ENCODE peak calls at places on chromosomes 12 and 14, in four cellular contexts. T is Peyer's patch, A is body of pancreas, B is transverse colon. Q is an unnamed sample.

GRCh38 chr12:71046215-71046614 is 111.6 kb downstream of the TSPAN8 start:
- DNase-seq in T (no peak), A (no peak), B (no peak), Q (no peak)

GRCh38 chr14:67571275-67571990 is 28.6 kb downstream of the PIGH start:
- DNase-seq in T (peak), A (peak), B (peak), Q (peak)

GRCh38 chr12:28967426-28967825 is 181.7 kb upstream of the FAR2 start:
- DNase-seq in T (no peak), A (no peak), B (no peak), Q (no peak)

GRCh38 chr12:117527480-117527857 is 166.0 kb upstream of the NOS1 start:
- DNase-seq in T (no peak), A (no peak), B (no peak), Q (no peak)

GRCh38 chr12:6341439-6342139 is at the start of gene TNFRSF1A:
- DNase-seq in T (peak), A (peak), B (peak), Q (peak)

GRCh38 chr14:65302571-65303184 is 109.9 kb upstream of the FUT8 start:
- DNase-seq in T (no peak), A (peak), B (peak), Q (no peak)

GRCh38 chr14:60622920-60623263 is 26.4 kb downstream of the SIX1 start:
- DNase-seq in T (no peak), A (no peak), B (no peak), Q (no peak)

GRCh38 chr14:96038558-96038919 is 623 bp upstream of the C14orf132 start:
- DNase-seq in T (no peak), A (no peak), B (no peak), Q (no peak)

GRCh38 chr12:39606712-39607423 is 12.7 kb downstream of the ABCD2 start:
- DNase-seq in T (no peak), A (no peak), B (no peak), Q (no peak)

GRCh38 chr12:22800332-22800731 is 175.4 kb downstream of the ETNK1 start:
- DNase-seq in T (no peak), A (no peak), B (no peak), Q (no peak)

GRCh38 chr12:58847876-58848600 is 72.3 kb downstream of the LRIG3 start:
- DNase-seq in T (no peak), A (no peak), B (no peak), Q (no peak)

GRCh38 chr14:61444215-61444768 is 122.9 kb downstream of the PRKCH start:
- DNase-seq in T (peak), A (no peak), B (peak), Q (peak)

GRCh38 chr12:52524241-52524897 is 4.2 kb upstream of the KRT5 start:
- DNase-seq in T (no peak), A (no peak), B (no peak), Q (no peak)

GRCh38 chr14:73755434-73756014 is 41.3 kb upstream of the PNMA1 start:
- DNase-seq in T (peak), A (no peak), B (peak), Q (peak)

GRCh38 chr12:121794532-121795028 is 1.1 kb upstream of the RHOF start:
- DNase-seq in T (peak), A (peak), B (peak), Q (no peak)

GRCh38 chr12:16756833-16757552 is 151.0 kb upstream of the LMO3 start:
- DNase-seq in T (no peak), A (no peak), B (no peak), Q (no peak)

GRCh38 chr12:126907900-126908764 is 1358.8 kb upstream of the TMEM132C start:
- DNase-seq in T (no peak), A (no peak), B (no peak), Q (peak)

GRCh38 chr14:48826058-48826457 is 760.1 kb downstream of the RPS29 start:
- DNase-seq in T (no peak), A (no peak), B (no peak), Q (no peak)

GRCh38 chr14:92487513-92488133 is 26.0 kb upstream of the RIN3 start:
- DNase-seq in T (no peak), A (no peak), B (no peak), Q (no peak)

GRCh38 chr12:77033658-77034164 is 31.7 kb downstream of the E2F7 start:
- DNase-seq in T (no peak), A (no peak), B (no peak), Q (no peak)

GRCh38 chr14:65179918-65180724 is 77.8 kb upstream of the MAX start:
- DNase-seq in T (peak), A (peak), B (peak), Q (no peak)

GRCh38 chr12:109544955-109545531 is 28.3 kb downstream of the MMAB start:
- DNase-seq in T (no peak), A (no peak), B (no peak), Q (no peak)

GRCh38 chr14:85195872-85196477 is 334.0 kb upstream of the FLRT2 start:
- DNase-seq in T (no peak), A (peak), B (no peak), Q (peak)

GRCh38 chr14:55302367-55302766 is 31.1 kb downstream of the FBXO34 start:
- DNase-seq in T (no peak), A (no peak), B (no peak), Q (no peak)

GRCh38 chr12:49548822-49549648 is 10.2 kb downstream of the KCNH3 start:
- DNase-seq in T (no peak), A (no peak), B (peak), Q (peak)

GRCh38 chr12:52655720-52656124 is 3.7 kb upstream of the KRT2 start:
- DNase-seq in T (no peak), A (peak), B (no peak), Q (no peak)

GRCh38 chr12:98418357-98419075 is 96.9 kb upstream of the TMPO start:
- DNase-seq in T (peak), A (peak), B (peak), Q (peak)
- TF ChIP-seq POLR2A in T (no peak), A (no peak), B (no peak), Q (no peak)

GRCh38 chr14:99359906-99360305 is 87.9 kb upstream of the BCL11B start:
- DNase-seq in T (no peak), A (no peak), B (no peak), Q (no peak)

GRCh38 chr14:99363051-99363450 is 91.1 kb upstream of the BCL11B start:
- DNase-seq in T (no peak), A (no peak), B (no peak), Q (no peak)

GRCh38 chr14:99361596-99362220 is 89.7 kb upstream of the BCL11B start:
- DNase-seq in T (no peak), A (no peak), B (no peak), Q (no peak)

GRCh38 chr14:99363616-99364290 is 91.8 kb upstream of the BCL11B start:
- DNase-seq in T (no peak), A (no peak), B (no peak), Q (no peak)

DNA sequence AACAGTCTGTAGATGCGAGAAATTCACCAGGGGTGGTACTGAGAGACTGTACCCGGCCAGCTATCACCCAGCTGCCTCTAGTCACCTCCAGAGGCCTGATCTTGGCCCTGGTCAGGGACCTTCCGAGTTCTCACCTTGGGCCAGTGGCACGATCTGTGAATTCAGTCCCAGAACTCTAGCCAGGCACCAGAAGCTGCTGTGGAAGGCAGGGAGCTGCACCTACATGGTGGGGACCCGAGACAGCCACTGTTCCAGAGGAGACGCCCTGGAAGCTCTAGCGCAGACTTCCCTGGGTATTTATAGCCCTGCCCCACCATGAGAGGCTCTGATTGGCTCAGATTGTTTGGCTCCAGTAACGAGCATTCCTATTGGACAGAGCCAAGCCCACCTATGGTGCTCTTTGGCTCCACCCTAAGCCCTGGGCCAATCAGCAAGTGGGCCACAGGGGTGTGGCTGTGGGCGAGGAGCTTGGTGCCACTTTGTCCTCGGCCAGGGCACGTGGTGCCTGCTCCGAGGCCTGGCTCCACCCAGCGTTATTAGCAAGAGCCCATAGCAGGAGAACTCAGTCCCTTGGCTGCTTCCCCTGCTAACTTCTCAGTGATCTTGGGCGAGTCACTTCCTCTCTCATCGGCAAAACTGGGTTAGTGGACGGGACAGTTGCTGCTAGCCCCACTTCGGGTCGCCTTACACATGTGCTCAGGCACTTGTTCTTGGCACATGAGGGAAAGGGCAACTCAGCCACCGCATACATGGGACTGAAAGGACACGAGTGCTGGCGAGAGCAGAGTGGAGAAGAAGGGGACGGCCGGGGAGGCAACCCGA is 89.0 kb upstream of the BCL11B start:
- DNase-seq in T (no peak), A (no peak), B (no peak), Q (peak)
- TF ChIP-seq POLR2A in T (no peak), A (no peak), B (no peak), Q (no peak)

DNA sequence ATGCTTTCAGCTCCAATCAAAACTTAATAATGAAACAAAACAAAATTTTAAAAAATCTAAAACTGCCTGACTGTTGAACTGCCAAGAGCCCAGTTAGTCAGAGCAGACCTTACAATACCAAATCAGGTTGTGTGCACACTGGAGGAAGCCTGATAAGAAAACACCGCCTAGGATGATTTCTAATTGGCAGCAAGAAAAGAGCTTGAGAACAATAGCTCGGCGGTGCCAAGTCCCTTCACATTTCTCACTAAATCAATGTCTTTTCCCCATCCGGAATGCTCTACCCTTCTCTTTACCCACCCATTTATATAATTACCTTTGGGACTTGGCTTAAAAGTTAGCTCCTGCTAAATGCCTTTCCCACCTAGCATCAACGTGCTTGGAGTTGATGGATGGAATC is 256.7 kb downstream of the C12orf75 start:
- DNase-seq in T (no peak), A (no peak), B (no peak), Q (no peak)
- TF ChIP-seq POLR2A in T (no peak), A (no peak), B (no peak), Q (no peak)

GRCh38 chr12:115472852-115473251 is 788.9 kb upstream of the TBX3 start:
- DNase-seq in T (peak), A (no peak), B (no peak), Q (no peak)
- TF ChIP-seq POLR2A in T (no peak), A (no peak), B (no peak), Q (no peak)

GRCh38 chr14:103337794-103338193 is 3.8 kb downstream of the EIF5 start:
- DNase-seq in T (no peak), A (no peak), B (no peak), Q (no peak)
- TF ChIP-seq POLR2A in T (no peak), A (no peak), B (no peak), Q (no peak)

GRCh38 chr12:43896496-43896895 is 60.6 kb downstream of the TMEM117 start:
- DNase-seq in T (no peak), A (no peak), B (no peak), Q (no peak)
- TF ChIP-seq POLR2A in T (no peak), A (no peak), B (no peak), Q (no peak)

GRCh38 chr12:57126561-57126960 is 1.7 kb upstream of the LRP1 start:
- DNase-seq in T (no peak), A (no peak), B (peak), Q (peak)

GRCh38 chr12:57127101-57127709 is 1.1 kb upstream of the LRP1 start:
- DNase-seq in T (peak), A (peak), B (peak), Q (peak)

GRCh38 chr12:57128519-57129247 is 400 bp downstream of the LRP1 start:
- DNase-seq in T (peak), A (no peak), B (peak), Q (no peak)

GRCh38 chr12:57129311-57130288 is 1.3 kb downstream of the LRP1 start:
- DNase-seq in T (no peak), A (no peak), B (peak), Q (no peak)

DNA sequence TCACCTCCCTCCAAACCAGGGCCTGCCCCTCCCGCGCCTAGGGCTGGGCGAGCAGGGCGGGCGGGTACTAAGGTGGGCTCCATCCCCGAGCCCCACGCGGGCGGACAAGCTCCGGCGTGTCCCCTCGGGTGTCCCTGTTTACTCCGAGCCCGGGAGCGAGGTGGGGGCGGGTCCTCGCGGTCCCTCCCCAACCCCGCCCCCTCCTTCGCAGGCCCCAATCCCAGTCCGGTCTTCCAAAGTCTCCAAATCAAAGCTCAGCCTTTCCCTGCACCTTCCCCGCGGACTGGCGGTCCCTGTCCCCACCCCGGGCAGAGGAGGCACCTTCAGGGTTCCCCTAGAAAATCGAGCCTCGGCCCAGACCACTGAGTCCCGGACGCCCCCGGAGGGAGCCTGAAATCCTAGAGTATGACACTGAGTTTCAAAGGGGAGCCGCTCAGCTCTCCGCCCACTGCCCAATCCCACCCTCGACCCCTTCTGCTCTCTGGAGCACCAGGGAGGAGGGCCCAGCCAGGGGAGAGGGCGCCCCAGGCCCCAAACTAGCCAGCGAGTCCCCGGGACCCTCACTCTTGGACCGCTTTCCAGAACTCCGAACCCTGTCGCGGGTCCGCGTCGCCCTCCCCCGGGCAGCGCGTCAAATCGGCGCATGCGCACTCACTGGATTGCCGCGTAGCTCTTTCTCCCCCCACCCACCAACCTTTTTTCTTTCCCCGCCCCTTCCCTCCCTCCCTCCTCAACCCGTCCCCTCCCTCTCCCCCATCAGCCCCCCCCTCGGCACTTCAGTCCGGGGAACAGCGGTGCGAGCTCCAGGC is at the start of gene LRP1:
- DNase-seq in T (peak), A (peak), B (peak), Q (peak)
- TF ChIP-seq POLR2A in T (peak), A (peak), B (peak), Q (no peak)

Q was measured in erythroblast.